ENCODE peak calls at places on chromosome 9, in six cellular contexts. C is BE2C, R is adrenal gland, V is uterus, E is lung, P is fibroblast of pulmonary artery. Q is an unnamed sample.
A peak's percentile ranks its signal among the peaks of the same experiment; 100 is the strongest.

GRCh38 chr9:73038089-73038509 is 85.2 kb upstream of the ALDH1A1 start:
- DNase-seq in P (no peak), C (no peak), V (no peak), E (no peak), R (no peak), Q (no peak)

GRCh38 chr9:136441191-136441680 is 1.6 kb upstream of the INPP5E start:
- DNase-seq in V (no peak), R (peak; percentile 63), E (no peak), C (no peak), P (no peak), Q (no peak)

GRCh38 chr9:80560976-80561375 is 989.2 kb downstream of the TLE4 start:
- DNase-seq in V (no peak), C (no peak), R (no peak), P (no peak), E (no peak), Q (no peak)

GRCh38 chr9:136520053-136520540 is 25.8 kb downstream of the NOTCH1 start:
- DNase-seq in V (no peak), P (no peak), C (no peak), E (peak; percentile 83), R (no peak), Q (no peak)

GRCh38 chr9:110742741-110743371 is 74.3 kb downstream of the MUSK start:
- DNase-seq in V (no peak), C (no peak), R (no peak), E (no peak), P (peak; percentile 92), Q (peak; percentile 81)

GRCh38 chr9:89770779-89771178 is 166.0 kb downstream of the GADD45G start:
- DNase-seq in E (no peak), R (no peak), V (no peak), C (no peak), P (no peak), Q (no peak)

GRCh38 chr9:93667627-93668026 is 91.2 kb downstream of the PHF2 start:
- DNase-seq in V (no peak), P (no peak), R (no peak), E (no peak), C (no peak), Q (no peak)

GRCh38 chr9:13967493-13967892 is 346.4 kb downstream of the NFIB start:
- DNase-seq in V (no peak), E (no peak), R (no peak), C (no peak), P (no peak), Q (no peak)

GRCh38 chr9:126403451-126403850 is 76.8 kb downstream of the MVB12B start:
- DNase-seq in E (no peak), P (no peak), C (no peak), R (no peak), V (no peak), Q (no peak)

GRCh38 chr9:125759812-125760134 is 12.6 kb downstream of the PBX3 start:
- DNase-seq in P (no peak), R (no peak), E (no peak), C (no peak), V (no peak), Q (no peak)

GRCh38 chr9:127833555-127833954 is 20.9 kb downstream of the ENG start:
- DNase-seq in R (peak; percentile 60), E (no peak), C (no peak), V (no peak), P (peak; percentile 57), Q (no peak)

GRCh38 chr9:93225417-93225816 is 41.5 kb downstream of the WNK2 start:
- DNase-seq in V (no peak), P (no peak), R (no peak), E (no peak), C (no peak), Q (no peak)

GRCh38 chr9:35562895-35563746 is 41.9 kb upstream of the TESK1 start:
- DNase-seq in E (no peak), P (no peak), C (no peak), V (no peak), R (no peak), Q (no peak)

GRCh38 chr9:16921855-16922254 is 51.4 kb upstream of the BNC2 start:
- DNase-seq in E (no peak), R (no peak), P (no peak), C (no peak), V (no peak), Q (no peak)

GRCh38 chr9:112755059-112755458 is 4.5 kb downstream of the SNX30 start:
- DNase-seq in P (peak; percentile 62), E (peak; percentile 54), R (no peak), C (no peak), V (no peak), Q (no peak)

DNA sequence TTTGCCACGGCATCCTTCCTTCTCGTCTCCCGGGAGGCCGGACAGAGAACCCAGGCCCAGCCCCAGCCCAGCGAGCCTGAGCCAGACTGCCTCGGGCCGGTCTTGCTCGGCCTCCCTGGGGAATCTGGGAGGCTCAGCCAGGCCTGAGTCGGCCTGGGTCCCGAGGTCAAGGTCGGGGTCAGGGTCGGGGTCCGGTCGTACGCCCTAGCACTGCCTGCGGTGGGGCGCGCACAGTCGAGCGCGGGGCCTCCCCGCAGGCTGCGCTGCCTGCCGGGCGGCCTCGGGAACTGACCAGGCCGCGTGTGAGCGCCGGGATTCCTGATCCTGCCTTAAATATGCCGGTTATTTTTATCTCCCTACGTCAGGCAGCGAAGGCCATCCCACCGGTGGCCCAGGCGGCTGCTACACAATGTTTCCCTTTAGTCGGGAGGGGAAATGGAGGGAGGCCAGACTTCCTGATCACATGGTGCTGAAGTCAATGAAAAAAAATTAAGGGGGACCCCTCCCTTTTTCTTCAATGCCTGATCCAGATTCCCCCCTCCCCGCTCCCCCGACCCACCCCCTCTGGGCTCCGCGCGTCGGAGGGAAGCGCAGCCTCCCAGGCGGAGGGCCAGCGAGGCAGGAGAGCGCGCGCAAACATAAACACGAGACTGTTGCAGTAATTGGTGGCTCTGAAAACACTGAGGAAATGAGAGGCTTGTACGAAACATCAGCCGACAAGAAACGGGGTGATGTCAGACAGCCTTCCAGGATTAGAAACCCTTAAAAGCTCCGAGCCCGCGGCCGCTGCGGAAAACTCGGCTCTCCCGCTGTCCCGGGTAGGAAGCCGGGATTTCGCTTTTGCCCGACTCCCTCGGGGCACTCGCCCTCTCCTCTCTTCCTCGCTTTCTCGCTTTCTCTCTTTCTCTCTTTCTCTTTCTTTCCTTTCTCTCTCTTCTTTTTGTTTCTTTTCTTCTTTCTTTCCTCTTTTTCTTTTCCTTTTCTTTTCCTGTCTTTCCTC is 148.2 kb upstream of the KLF4 start:
- DNase-seq in C (peak; percentile 61), E (peak; percentile 82), P (peak; percentile 100), R (peak; percentile 97), V (peak; percentile 99), Q (peak; percentile 96)
- TF ChIP-seq CTCF in C (no peak), E (no peak), P (no peak), R (peak; percentile 42), V (no peak), Q (no peak)

DNA sequence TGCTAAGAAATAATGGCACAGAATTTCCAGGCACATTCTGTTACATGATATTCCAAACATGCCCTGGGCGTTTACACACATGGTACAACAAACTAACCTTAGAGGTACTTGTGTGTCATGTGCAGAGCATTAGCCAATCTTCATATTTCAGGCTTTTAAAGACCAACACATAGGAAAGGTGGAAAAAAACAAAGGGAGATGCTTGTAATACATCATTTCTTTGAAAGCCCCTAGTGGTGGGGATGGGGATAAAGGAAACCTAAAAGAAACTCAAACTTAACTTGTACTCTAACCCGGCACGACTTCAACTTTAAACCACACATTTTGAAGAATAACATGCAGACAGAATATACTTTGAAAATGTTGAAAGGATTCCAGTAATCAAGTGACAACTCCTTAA is 133.6 kb downstream of the PTPRD start:
- DNase-seq in C (no peak), P (no peak), E (no peak), R (no peak), V (no peak), Q (no peak)
- TF ChIP-seq CTCF in C (peak; percentile 42), P (peak; percentile 13), E (no peak), R (no peak), V (no peak), Q (no peak)

DNA sequence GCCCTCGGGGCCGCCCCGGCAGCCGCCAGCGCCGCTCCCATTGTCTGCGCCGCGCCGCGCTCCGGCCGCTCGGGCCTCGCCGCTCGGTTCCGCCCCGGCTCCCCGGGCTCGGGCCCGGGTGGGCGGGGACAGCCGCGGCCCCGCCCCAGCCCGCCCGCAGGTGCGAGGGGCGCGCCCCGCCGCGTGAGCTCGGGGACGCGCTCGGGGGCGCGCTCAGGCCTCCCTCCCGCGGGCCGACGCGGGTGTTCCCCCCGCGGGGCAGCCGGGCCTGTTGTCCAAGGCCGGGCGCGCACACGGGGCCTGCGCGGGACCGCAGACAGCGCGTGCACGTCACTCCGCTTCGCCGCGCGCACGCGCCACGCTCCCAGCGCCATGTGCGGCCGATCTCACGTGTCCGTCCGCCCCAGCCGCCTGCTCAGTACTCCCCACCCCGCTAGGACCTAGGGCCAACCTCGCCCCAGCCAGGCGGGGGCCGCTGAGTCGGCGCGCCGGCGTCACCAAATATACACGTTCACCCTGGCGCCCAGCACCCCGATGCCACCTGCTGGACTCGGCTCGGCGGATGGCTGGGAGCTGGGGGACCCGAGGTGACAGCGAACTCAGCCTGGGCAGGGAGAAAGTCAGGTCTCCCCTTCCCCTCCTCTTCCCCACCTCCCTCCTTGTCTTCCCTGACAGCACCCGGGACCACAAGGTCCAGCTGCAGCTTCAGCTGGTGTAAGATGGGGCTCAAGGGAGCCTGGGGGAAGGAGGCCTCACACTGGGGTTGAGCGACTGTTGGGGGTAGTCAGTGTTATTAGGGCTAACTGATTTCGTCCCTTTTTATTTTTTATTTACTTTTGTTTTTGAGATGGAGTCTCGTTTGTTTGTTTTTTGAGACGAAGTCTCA is 14.3 kb downstream of the GBGT1 start:
- DNase-seq in R (peak; percentile 94), V (peak; percentile 86), C (peak; percentile 93), E (peak; percentile 89), P (peak; percentile 85), Q (peak; percentile 35)
- TF ChIP-seq CTCF in R (no peak), V (no peak), C (peak; percentile 16), E (peak; percentile 21), P (no peak), Q (peak; percentile 27)

GRCh38 chr9:751137-752051 is 90.1 kb upstream of the DMRT1 start:
- DNase-seq in V (no peak), R (no peak), C (no peak), E (peak; percentile 47), P (peak; percentile 69), Q (no peak)

GRCh38 chr9:752681-753200 is 88.8 kb upstream of the DMRT1 start:
- DNase-seq in C (no peak), P (no peak), E (no peak), R (no peak), V (no peak), Q (no peak)

GRCh38 chr9:752201-752600 is 89.3 kb upstream of the DMRT1 start:
- DNase-seq in R (no peak), C (no peak), E (no peak), V (no peak), P (peak; percentile 92), Q (peak; percentile 90)

GRCh38 chr9:755454-756381 is 85.8 kb upstream of the DMRT1 start:
- DNase-seq in R (peak; percentile 41), P (peak; percentile 87), C (no peak), V (no peak), E (no peak), Q (peak; percentile 64)

DNA sequence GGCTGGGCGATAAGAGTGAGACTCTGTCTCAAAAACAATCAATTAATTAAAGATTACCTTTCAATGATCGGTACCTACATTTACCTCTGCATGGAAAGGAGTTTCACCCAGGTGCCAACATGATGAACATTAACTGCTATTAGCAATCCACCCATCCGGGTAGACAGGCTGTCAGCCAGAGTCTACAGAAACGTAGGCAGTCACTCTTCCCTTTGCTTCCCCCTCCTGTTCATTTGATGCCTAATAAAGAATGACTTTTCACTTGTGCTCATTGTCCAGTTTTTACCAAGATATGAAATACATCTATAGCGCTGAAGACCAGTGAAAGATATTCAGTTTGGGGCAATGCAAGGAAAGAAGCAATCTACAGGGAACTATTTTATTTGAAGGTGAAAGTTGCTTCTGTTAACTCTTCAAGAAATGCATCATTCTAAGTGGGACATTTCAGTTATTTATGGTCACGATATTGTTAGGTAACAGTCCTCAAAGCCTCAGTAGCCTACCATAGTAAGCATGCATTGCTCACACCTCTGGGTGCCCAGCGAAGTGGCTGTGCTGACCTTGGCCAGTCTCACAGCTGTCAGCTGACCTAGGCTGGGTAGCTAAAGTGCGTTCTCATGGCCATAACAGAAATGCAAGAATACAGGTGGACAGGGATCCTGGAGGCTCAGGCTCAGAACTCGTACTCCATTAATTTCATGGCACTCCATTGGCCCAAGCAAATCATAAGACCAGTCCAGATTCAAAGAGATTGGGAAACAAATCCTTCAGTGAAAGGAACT is 87.2 kb upstream of the DMRT1 start:
- DNase-seq in V (no peak), R (no peak), P (no peak), C (no peak), E (no peak), Q (no peak)
- TF ChIP-seq CTCF in V (no peak), R (no peak), P (no peak), C (no peak), E (no peak), Q (no peak)

Q was measured in AG09309.